ENCODE peak calls at places on chromosomes 1 and 21, in four cellular contexts. A is activated CD4-positive, alpha-beta memory T cell treated with anti-CD3 and anti-CD28 coated beads for 36 hours; N is IMR-90; U is NCI-H2107. D is an unnamed sample.

GRCh38 chr1:27934818-27935549 is at the start of gene SMPDL3B:
- DNase-seq in A (no peak), N (no peak), U (peak; percentile 72), D (no peak)

GRCh38 chr1:53766766-53767409 is 27.9 kb upstream of the GLIS1 start:
- DNase-seq in A (no peak), N (peak; percentile 68), U (no peak), D (no peak)

GRCh38 chr1:18893120-18893519 is 9.2 kb downstream of the ALDH4A1 start:
- DNase-seq in A (no peak), N (no peak), U (no peak), D (no peak)

GRCh38 chr1:67713071-67713806 is 28.2 kb downstream of the GADD45A start:
- DNase-seq in A (no peak), N (peak; percentile 91), U (peak; percentile 82), D (no peak)

GRCh38 chr1:183024352-183025337 is 1.4 kb downstream of the LAMC1 start:
- DNase-seq in A (no peak), N (no peak), U (no peak), D (no peak)

GRCh38 chr1:234737915-234738314 is 127.9 kb upstream of the IRF2BP2 start:
- DNase-seq in A (no peak), N (no peak), U (no peak), D (no peak)

GRCh38 chr1:153967109-153967999 is at the start of gene CREB3L4:
- DNase-seq in A (peak; percentile 92), N (peak; percentile 98), U (peak; percentile 96), D (peak; percentile 81)

GRCh38 chr1:232627645-232628334 is 2.1 kb downstream of the SIPA1L2 start:
- DNase-seq in A (peak; percentile 20), N (peak; percentile 52), U (peak; percentile 76), D (no peak)

GRCh38 chr1:244322791-244323521 is 128.8 kb downstream of the ADSS2 start:
- DNase-seq in A (peak; percentile 42), N (peak; percentile 98), U (no peak), D (peak; percentile 21)

GRCh38 chr1:65393345-65393744 is 27.1 kb upstream of the LEPR start:
- DNase-seq in A (peak; percentile 57), N (peak; percentile 34), U (no peak), D (no peak)

GRCh38 chr1:109846148-109846547 is 64.5 kb upstream of the CSF1 start:
- DNase-seq in A (no peak), N (no peak), U (no peak), D (no peak)

GRCh38 chr1:6012529-6013318 is 20.5 kb upstream of the NPHP4 start:
- DNase-seq in A (no peak), N (no peak), U (no peak), D (peak; percentile 30)

GRCh38 chr1:91278754-91279153 is 125.9 kb downstream of the HFM1 start:
- DNase-seq in A (no peak), N (peak; percentile 28), U (no peak), D (no peak)

GRCh38 chr1:48073773-48074172 is 76.6 kb upstream of the TRABD2B start:
- DNase-seq in A (no peak), N (no peak), U (no peak), D (no peak)

GRCh38 chr1:26724118-26724517 is 28.3 kb downstream of the ARID1A start:
- DNase-seq in A (no peak), N (no peak), U (no peak), D (no peak)

GRCh38 chr1:64124751-64125445 is 78.5 kb upstream of the UBE2U start:
- DNase-seq in A (no peak), N (no peak), U (no peak), D (no peak)

GRCh38 chr1:247390116-247390791 is 25.7 kb upstream of the NLRP3 start:
- DNase-seq in A (peak; percentile 89), N (peak; percentile 75), U (peak; percentile 59), D (peak; percentile 75)

GRCh38 chr1:50724626-50725286 is 235.3 kb downstream of the FAF1 start:
- DNase-seq in A (no peak), N (no peak), U (no peak), D (no peak)

GRCh38 chr1:156508955-156509234 is 8.3 kb upstream of the MEF2D start:
- DNase-seq in A (no peak), N (no peak), U (no peak), D (no peak)

GRCh38 chr1:99648107-99648506 is 2.2 kb downstream of the PALMD start:
- DNase-seq in A (no peak), N (no peak), U (no peak), D (no peak)

GRCh38 chr21:29914326-29914725 is 25.5 kb downstream of the GRIK1 start:
- DNase-seq in A (no peak), N (no peak), U (no peak), D (no peak)

GRCh38 chr1:154520333-154520732 is 18.1 kb upstream of the SHE start:
- DNase-seq in A (no peak), N (peak; percentile 2), U (no peak), D (no peak)

GRCh38 chr1:207321790-207322530 is 482 bp downstream of the CD55 start:
- DNase-seq in A (no peak), N (no peak), U (no peak), D (no peak)

GRCh38 chr1:92820551-92820950 is 11.3 kb upstream of the RPL5 start:
- DNase-seq in A (no peak), N (peak; percentile 56), U (no peak), D (no peak)

GRCh38 chr1:231931846-231932454 is 305.4 kb downstream of the DISC1 start:
- DNase-seq in A (peak; percentile 60), N (no peak), U (no peak), D (no peak)